ENCODE peak calls at places on chromosomes 4 and X, in seven cellular contexts. U is SK-N-SH, N is HepG2, X is K562, R is H1, Q is GM12878, I is HCT116. C is an unnamed sample. For H3K4me1, the result is how much of the 10 kb centered on the place peaks cover.

GRCh38 chr4:26015133-26015651 is 101.2 kb downstream of the SMIM20 start:
- DNase-seq in Q (no peak), X (no peak), N (no peak), I (no peak), R (no peak), U (no peak), C (no peak)

GRCh38 chr4:176767183-176767582 is 25.5 kb downstream of the VEGFC start:
- DNase-seq in Q (no peak), R (no peak), N (no peak), U (no peak), I (no peak), X (no peak), C (no peak)

GRCh38 chrX:850471-850916 is 219.9 kb downstream of the SHOX start:
- DNase-seq in R (no peak), U (no peak), N (peak), I (no peak), X (no peak), Q (no peak), C (no peak)

GRCh38 chrX:153948002-153948466 is 3.6 kb upstream of the RENBP start:
- DNase-seq in Q (no peak), I (no peak), U (no peak), R (no peak), X (no peak), N (peak), C (no peak)

GRCh38 chr4:23333946-23334878 is 555.6 kb downstream of the PPARGC1A start:
- DNase-seq in N (no peak), Q (peak), X (peak), U (no peak), I (no peak), R (no peak), C (peak)

GRCh38 chr4:166458756-166459155 is 585.7 kb downstream of the TLL1 start:
- DNase-seq in Q (no peak), I (no peak), X (no peak), N (no peak), R (no peak), U (no peak), C (no peak)

GRCh38 chrX:41779058-41779564 is 55.1 kb downstream of the GPR82 start:
- DNase-seq in R (no peak), I (peak), X (no peak), N (peak), U (no peak), Q (no peak), C (no peak)

GRCh38 chr4:114400531-114400930 is 198.1 kb upstream of the UGT8 start:
- DNase-seq in Q (no peak), X (no peak), I (no peak), U (no peak), R (no peak), N (no peak), C (no peak)

GRCh38 chrX:39760930-39761329 is 336.8 kb downstream of the BCOR start:
- DNase-seq in I (no peak), Q (no peak), R (no peak), X (no peak), N (no peak), U (no peak), C (no peak)

GRCh38 chr4:187814737-187815465 is 180.7 kb upstream of the ZFP42 start:
- DNase-seq in X (peak), N (no peak), U (no peak), R (no peak), Q (no peak), I (no peak), C (no peak)

GRCh38 chrX:20361890-20362262 is 95.2 kb upstream of the RPS6KA3 start:
- DNase-seq in U (no peak), R (no peak), I (no peak), Q (no peak), N (peak), X (no peak), C (peak)

GRCh38 chr4:38162240-38162784 is 202.1 kb downstream of the PTTG2 start:
- DNase-seq in X (no peak), U (peak), R (no peak), N (peak), I (peak), Q (no peak), C (no peak)

GRCh38 chrX:22105231-22105630 is 73.1 kb downstream of the PHEX start:
- DNase-seq in U (no peak), R (no peak), I (no peak), X (no peak), N (no peak), Q (no peak), C (no peak)

GRCh38 chrX:123267220-123267619 is 83.1 kb downstream of the GRIA3 start:
- DNase-seq in X (no peak), Q (no peak), N (no peak), R (no peak), U (no peak), I (no peak), C (no peak)

GRCh38 chrX:47743504-47743903 is 84.5 kb upstream of the UXT start:
- DNase-seq in R (no peak), U (no peak), X (no peak), I (no peak), Q (no peak), N (no peak), C (no peak)

GRCh38 chrX:133527415-133527814 is 112.1 kb upstream of the GPC4 start:
- DNase-seq in N (no peak), Q (no peak), I (no peak), X (no peak), U (no peak), R (peak), C (no peak)

GRCh38 chrX:108165349-108166111 is 74.0 kb downstream of the ATG4A start:
- DNase-seq in N (peak), Q (no peak), U (peak), R (no peak), I (peak), X (peak), C (peak)

GRCh38 chr4:51853027-51853682 is 10.2 kb downstream of the DCUN1D4 start:
- DNase-seq in R (no peak), I (no peak), U (no peak), X (peak), Q (no peak), N (peak), C (no peak)

GRCh38 chr4:146224331-146224966 is 10.1 kb downstream of the REELD1 start:
- DNase-seq in R (no peak), N (no peak), Q (no peak), X (no peak), I (no peak), U (no peak), C (no peak)

GRCh38 chr4:31084806-31085416 is 364.7 kb downstream of the PCDH7 start:
- DNase-seq in U (no peak), R (no peak), I (peak), X (no peak), Q (no peak), N (no peak), C (no peak)

GRCh38 chrX:94107981-94108380 is 434.0 kb downstream of the FAM133A start:
- DNase-seq in N (no peak), X (no peak), R (no peak), U (no peak), Q (no peak), I (no peak), C (no peak)

GRCh38 chrX:20437678-20438077 is 171.0 kb upstream of the RPS6KA3 start:
- DNase-seq in U (no peak), R (no peak), I (no peak), X (no peak), N (peak), Q (no peak), C (no peak)

GRCh38 chr4:168531305-168531704 is 34.5 kb downstream of the PALLD start:
- DNase-seq in X (no peak), R (no peak), U (no peak), N (no peak), Q (no peak), I (peak), C (no peak)

GRCh38 chr4:121484633-121485032 is 103.8 kb upstream of the QRFPR start:
- DNase-seq in N (peak), U (peak), I (peak), X (peak), R (no peak), Q (no peak), C (peak)

GRCh38 chrX:101337776-101338271 is 10.7 kb downstream of the TIMM8A start:
- DNase-seq in X (no peak), I (no peak), N (no peak), U (no peak), Q (no peak), R (no peak), C (no peak)

GRCh38 chr4:126916626-126917140 is 716.1 kb upstream of the INTU start:
- DNase-seq in U (no peak), X (peak), N (no peak), Q (no peak), I (no peak), R (no peak), C (no peak)
- H3K4me3 ChIP-seq in U (peak), X (no peak), N (no peak), Q (no peak), I (no peak), R (no peak), C (no peak)

DNA sequence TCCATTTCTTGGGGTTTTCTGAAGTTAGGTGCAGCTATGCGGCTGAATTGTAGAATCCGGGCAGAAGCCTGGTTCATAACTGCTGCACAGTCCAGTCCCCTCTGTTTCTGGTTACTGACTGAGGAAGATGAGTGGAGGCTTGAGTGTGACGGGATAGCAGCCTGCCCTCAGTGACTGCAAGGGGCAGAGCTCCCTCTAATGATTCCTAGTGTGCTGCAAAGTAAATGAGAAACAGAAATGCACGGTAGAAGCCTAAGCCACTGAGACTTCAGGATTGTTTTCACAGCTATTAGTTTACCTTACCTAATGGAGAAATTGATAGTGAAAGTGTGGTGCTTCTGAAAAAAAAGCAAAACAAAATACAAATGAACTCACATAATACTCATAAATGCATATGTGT is 189.2 kb downstream of the GPM6A start:
- DNase-seq in X (no peak), R (no peak), U (no peak), N (no peak), Q (no peak), I (no peak), C (no peak)
- TF ChIP-seq YY1 in X (no peak), R (no peak), U (no peak), N (no peak), Q (no peak), I (no peak), C (no peak)

GRCh38 chr4:184814686-184815045 is 11.1 kb downstream of the ACSL1 start:
- DNase-seq in R (no peak), U (no peak), Q (no peak), I (no peak), X (no peak), N (no peak), C (no peak)

GRCh38 chr4:184816962-184817361 is 8.8 kb downstream of the ACSL1 start:
- DNase-seq in X (no peak), R (no peak), N (no peak), U (no peak), I (no peak), Q (no peak), C (no peak)

GRCh38 chr4:184812651-184813181 is 13.1 kb downstream of the ACSL1 start:
- DNase-seq in N (no peak), X (no peak), R (no peak), U (no peak), Q (no peak), I (no peak), C (no peak)

GRCh38 chr4:184817494-184818215 is 8.1 kb downstream of the ACSL1 start:
- DNase-seq in X (peak), U (no peak), I (no peak), N (no peak), Q (no peak), R (no peak), C (no peak)

GRCh38 chr4:184815046-184815877 is 10.5 kb downstream of the ACSL1 start:
- DNase-seq in X (peak), Q (peak), U (peak), N (peak), I (peak), R (no peak), C (no peak)
- H3K4me1 ChIP-seq in X (under half), Q (half or more), U (under half), N (half or more), I (under half), R (under half), C (under half)

GRCh38 chrX:7168366-7168765 is 20.4 kb upstream of the PUDP start:
- DNase-seq in I (no peak), R (no peak), U (no peak), Q (no peak), N (no peak), X (no peak), C (no peak)

GRCh38 chrX:7159132-7159861 is 11.3 kb upstream of the PUDP start:
- DNase-seq in X (no peak), I (no peak), Q (no peak), N (no peak), R (no peak), U (no peak), C (no peak)

GRCh38 chrX:7163146-7163677 is 15.3 kb upstream of the PUDP start:
- DNase-seq in I (no peak), U (peak), R (no peak), X (no peak), Q (no peak), N (no peak), C (no peak)

GRCh38 chrX:7169627-7170026 is 21.7 kb upstream of the PUDP start:
- DNase-seq in I (no peak), U (no peak), X (no peak), R (no peak), N (no peak), Q (no peak), C (no peak)

GRCh38 chrX:7164174-7164573 is 16.2 kb upstream of the PUDP start:
- DNase-seq in X (no peak), N (no peak), U (no peak), I (no peak), Q (no peak), R (no peak), C (no peak)
- H3K4me3 ChIP-seq in X (no peak), N (no peak), U (no peak), I (no peak), Q (no peak), R (no peak), C (no peak)

DNA sequence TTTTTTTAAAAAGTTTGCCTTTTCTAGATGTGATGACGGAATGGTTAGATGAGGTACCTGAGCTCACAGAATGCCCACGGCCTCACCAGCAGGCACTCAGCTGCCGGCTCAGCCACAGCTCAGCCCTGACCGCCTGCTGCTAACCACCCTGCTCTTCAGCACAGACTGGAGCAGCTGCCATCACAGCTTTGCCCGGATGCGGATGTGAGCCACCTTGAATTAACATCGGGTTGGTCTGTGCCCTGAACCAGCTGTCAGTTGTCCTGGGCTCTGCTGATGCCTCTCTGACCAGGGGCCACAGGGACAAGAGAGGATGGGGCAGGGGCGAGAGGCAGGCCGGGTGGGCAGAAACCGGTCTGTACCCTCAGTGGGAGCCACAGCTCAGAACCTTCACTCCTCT is 93.3 kb downstream of the HMX1 start:
- DNase-seq in I (no peak), U (no peak), N (no peak), R (no peak), X (no peak), Q (no peak), C (no peak)
- TF ChIP-seq YY1 in I (no peak), U (no peak), N (no peak), R (no peak), X (no peak), Q (no peak), C (no peak)

GRCh38 chrX:129782015-129782495 is 2.3 kb downstream of the SASH3 start:
- DNase-seq in Q (no peak), U (no peak), X (no peak), I (no peak), N (no peak), R (no peak), C (no peak)
- H3K4me1 ChIP-seq in Q (under half), U (under half), X (under half), I (under half), N (under half), R (under half), C (under half)

DNA sequence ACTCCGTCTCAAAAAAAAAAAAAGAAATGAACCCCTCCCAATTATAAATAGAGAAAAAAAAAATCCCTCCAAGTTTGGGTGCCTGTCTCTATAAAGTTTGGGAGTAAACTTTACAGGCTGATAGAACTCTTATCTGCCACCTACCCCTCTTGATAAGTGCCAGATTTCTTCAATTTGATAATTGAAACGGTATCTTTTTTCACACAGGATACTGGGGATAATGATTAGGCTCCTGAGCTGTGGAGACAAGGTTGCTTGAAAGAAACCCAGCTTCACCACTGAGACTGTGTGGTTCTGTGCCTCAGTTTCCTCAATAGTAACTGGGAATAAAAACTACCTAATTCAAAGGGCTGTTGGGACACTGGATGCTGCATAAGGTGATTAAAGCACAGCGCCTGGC is 606 bp downstream of the EFHC2 start:
- DNase-seq in Q (no peak), N (no peak), X (no peak), U (no peak), I (no peak), R (no peak), C (no peak)
- H3K4me3 ChIP-seq in Q (no peak), N (no peak), X (peak), U (no peak), I (no peak), R (peak), C (peak)

DNA sequence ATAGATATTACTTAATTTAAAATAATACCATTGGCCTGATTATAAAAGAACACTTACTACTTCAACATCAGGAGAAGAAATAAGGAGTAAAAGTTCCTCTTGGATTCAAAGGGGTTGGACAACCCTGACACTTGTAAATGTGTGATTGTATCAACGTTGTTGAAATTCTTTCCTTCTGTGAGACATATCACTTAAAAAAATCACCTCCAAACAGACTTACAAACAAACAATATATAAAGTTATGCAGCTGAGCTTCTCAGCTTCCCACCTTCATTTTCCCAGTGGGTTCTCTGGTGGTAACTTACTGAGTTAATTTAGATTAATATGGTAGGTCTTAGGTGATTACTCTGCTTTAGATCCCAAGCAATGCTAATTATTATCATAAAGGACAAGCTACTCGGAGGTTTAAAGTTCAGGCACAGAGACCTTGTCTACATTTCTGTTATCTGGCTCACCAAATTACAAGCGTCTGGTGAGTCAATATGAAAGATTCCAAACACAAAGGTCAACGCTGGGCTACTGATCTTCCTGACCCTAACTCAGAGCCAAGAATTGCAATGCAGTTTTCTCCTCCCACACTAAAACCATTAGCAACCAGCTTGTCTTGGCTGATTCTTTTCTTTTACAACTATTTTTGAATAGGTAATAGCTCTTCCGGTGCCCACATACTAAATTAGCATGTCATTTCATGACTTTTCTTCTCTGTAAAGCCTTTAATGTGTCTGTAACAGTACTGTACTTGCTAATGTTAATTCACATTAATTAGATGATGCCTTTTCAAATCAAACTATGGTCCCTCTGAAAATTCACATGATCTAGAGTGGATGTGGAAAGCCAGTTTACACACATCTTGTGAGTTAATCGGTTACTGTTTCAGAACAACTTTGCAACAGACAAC is 157.6 kb downstream of the RASL11B start:
- DNase-seq in Q (no peak), U (no peak), R (no peak), N (peak), I (no peak), X (peak), C (no peak)
- TF ChIP-seq YY1 in Q (no peak), U (no peak), R (no peak), N (no peak), I (no peak), X (no peak), C (no peak)

GRCh38 chr4:2799971-2800690 is 7.2 kb downstream of the SH3BP2 start:
- DNase-seq in N (no peak), X (no peak), Q (no peak), U (no peak), R (no peak), I (no peak), C (no peak)

GRCh38 chr4:2798399-2799301 is 5.8 kb downstream of the SH3BP2 start:
- DNase-seq in U (peak), X (no peak), R (no peak), N (no peak), I (no peak), Q (no peak), C (no peak)

GRCh38 chr4:2800691-2801596 is 8.1 kb downstream of the SH3BP2 start:
- DNase-seq in Q (peak), R (no peak), N (peak), X (peak), U (peak), I (no peak), C (no peak)

GRCh38 chr4:2797545-2798305 is 4.8 kb downstream of the SH3BP2 start:
- DNase-seq in I (no peak), Q (no peak), X (no peak), R (no peak), U (peak), N (no peak), C (no peak)

GRCh38 chr4:2799444-2799911 is 6.6 kb downstream of the SH3BP2 start:
- DNase-seq in Q (no peak), I (no peak), R (no peak), N (no peak), U (no peak), X (no peak), C (no peak)
- H3K4me1 ChIP-seq in Q (half or more), I (half or more), R (under half), N (half or more), U (under half), X (half or more), C (under half)

C was measured in NT2/D1.